ENCODE peak calls at places on chromosomes 2 and 18, in six cellular contexts. Q is endodermal cell, R is SJSA1, E is IMR-90, J is sigmoid colon, I is A549. O is an unnamed sample.
A peak's percentile ranks its signal among the peaks of the same experiment; 100 is the strongest.

GRCh38 chr2:62296833-62297641 is 101.1 kb downstream of the B3GNT2 start:
- DNase-seq in Q (no peak), R (no peak), E (no peak), J (no peak), I (no peak), O (no peak)

GRCh38 chr2:226554726-226555125 is 244.9 kb downstream of the IRS1 start:
- DNase-seq in Q (no peak), R (no peak), E (no peak), J (no peak), I (no peak), O (no peak)

GRCh38 chr18:75041586-75041985 is 167.4 kb downstream of the PTGR3 start:
- DNase-seq in Q (no peak), R (no peak), E (peak; percentile 50), J (no peak), I (peak; percentile 24), O (no peak)

GRCh38 chr2:80102026-80102425 is 202.5 kb downstream of the LRRTM1 start:
- DNase-seq in Q (no peak), R (peak; percentile 61), E (peak; percentile 97), J (no peak), I (no peak), O (no peak)

GRCh38 chr2:121075641-121076500 is 209.1 kb downstream of the TFCP2L1 start:
- DNase-seq in Q (peak; percentile 84), R (no peak), E (no peak), J (peak; percentile 74), I (peak; percentile 37), O (no peak)

GRCh38 chr2:202588647-202589581 is 45.9 kb upstream of the FAM117B start:
- DNase-seq in Q (peak; percentile 91), R (peak; percentile 75), E (peak; percentile 62), J (peak; percentile 86), I (peak; percentile 76), O (peak; percentile 72)

GRCh38 chr2:147810883-147811765 is 33.7 kb upstream of the ACVR2A start:
- DNase-seq in Q (no peak), R (no peak), E (no peak), J (no peak), I (no peak), O (no peak)

GRCh38 chr2:7919510-7919909 is 762.3 kb upstream of the ID2 start:
- DNase-seq in Q (no peak), R (no peak), E (no peak), J (no peak), I (no peak), O (no peak)

GRCh38 chr2:15846626-15847025 is 93.7 kb upstream of the MYCN start:
- DNase-seq in Q (no peak), R (no peak), E (no peak), J (no peak), I (no peak), O (no peak)

GRCh38 chr2:28736034-28736433 is 15.6 kb upstream of the PPP1CB start:
- DNase-seq in Q (no peak), R (no peak), E (no peak), J (peak; percentile 94), I (no peak), O (no peak)

GRCh38 chr2:157087373-157088005 is 170.0 kb upstream of the GALNT5 start:
- DNase-seq in Q (no peak), R (no peak), E (peak; percentile 68), J (no peak), I (no peak), O (peak; percentile 68)

GRCh38 chr2:237118025-237118424 is 32.3 kb downstream of the COPS8 start:
- DNase-seq in Q (no peak), R (no peak), E (peak; percentile 62), J (no peak), I (no peak), O (no peak)

GRCh38 chr2:203721770-203722169 is 15.3 kb downstream of the CD28 start:
- DNase-seq in Q (no peak), R (no peak), E (no peak), J (no peak), I (no peak), O (no peak)

GRCh38 chr18:32777049-32777448 is 4.2 kb upstream of the KLHL14 start:
- DNase-seq in Q (no peak), R (no peak), E (no peak), J (peak; percentile 85), I (no peak), O (no peak)

GRCh38 chr18:31837879-31838278 is 77.2 kb upstream of the SLC25A52 start:
- DNase-seq in Q (no peak), R (no peak), E (no peak), J (no peak), I (no peak), O (no peak)

GRCh38 chr2:237892936-237893595 is 33.6 kb downstream of the RAMP1 start:
- DNase-seq in Q (peak; percentile 29), R (no peak), E (no peak), J (peak; percentile 61), I (no peak), O (no peak)

GRCh38 chr18:47795448-47795843 is 135.0 kb downstream of the SMAD2 start:
- DNase-seq in Q (no peak), R (no peak), E (no peak), J (no peak), I (no peak), O (peak; percentile 25)

GRCh38 chr2:189144700-189145211 is 34.8 kb downstream of the COL5A2 start:
- DNase-seq in Q (no peak), R (no peak), E (peak; percentile 59), J (no peak), I (no peak), O (no peak)

GRCh38 chr2:176110975-176111663 is 4.0 kb downstream of the HOXD11 start:
- DNase-seq in Q (peak; percentile 92), R (no peak), E (peak; percentile 28), J (no peak), I (peak; percentile 76), O (no peak)

GRCh38 chr2:146806295-146807005 is 1038.4 kb upstream of the ACVR2A start:
- DNase-seq in Q (no peak), R (no peak), E (peak; percentile 4), J (no peak), I (no peak), O (no peak)

GRCh38 chr2:233438573-233439147 is 84.4 kb downstream of the DGKD start:
- DNase-seq in Q (no peak), R (no peak), E (no peak), J (peak; percentile 53), I (no peak), O (no peak)

GRCh38 chr2:32496657-32497056 is 131.2 kb upstream of the TTC27 start:
- DNase-seq in Q (no peak), R (no peak), E (no peak), J (no peak), I (no peak), O (no peak)

GRCh38 chr2:164737612-164738081 is 104.0 kb downstream of the COBLL1 start:
- DNase-seq in Q (peak; percentile 87), R (peak; percentile 55), E (peak; percentile 52), J (peak; percentile 79), I (peak; percentile 71), O (peak; percentile 67)

GRCh38 chr2:164840458-164840929 is 1.1 kb downstream of the COBLL1 start:
- DNase-seq in Q (no peak), R (no peak), E (no peak), J (peak; percentile 74), I (no peak), O (peak; percentile 53)

GRCh38 chr2:233422050-233422639 is 67.9 kb downstream of the DGKD start:
- DNase-seq in Q (no peak), R (no peak), E (no peak), J (no peak), I (peak; percentile 97), O (no peak)

GRCh38 chr2:8389373-8390108 is 292.3 kb upstream of the ID2 start:
- DNase-seq in Q (no peak), R (no peak), E (peak; percentile 51), J (no peak), I (no peak), O (no peak)

GRCh38 chr18:45670281-45670962 is 53.6 kb upstream of the SLC14A1 start:
- DNase-seq in Q (peak; percentile 39), R (no peak), E (peak; percentile 85), J (no peak), I (no peak), O (no peak)

DNA sequence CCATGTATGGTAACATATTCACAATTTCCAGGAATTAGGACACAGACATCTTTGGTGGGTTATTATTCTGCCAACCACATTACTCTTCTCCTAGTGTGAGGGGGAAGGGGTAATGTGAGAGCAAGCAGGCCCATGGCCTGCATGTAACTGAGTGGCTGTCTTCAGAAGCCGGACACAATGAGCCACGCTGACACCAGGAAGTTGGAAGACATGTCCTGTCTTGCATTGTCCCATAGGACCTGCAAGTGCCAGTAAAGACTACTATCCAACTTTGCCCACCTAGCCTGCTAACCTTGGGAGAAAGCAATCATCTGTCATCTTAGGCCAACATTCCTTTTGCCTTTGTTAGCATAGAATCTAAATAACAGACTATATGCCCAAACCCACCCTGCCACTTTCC is 86.2 kb upstream of the SH3BP4 start:
- DNase-seq in Q (peak; percentile 25), R (no peak), E (no peak), J (no peak), I (no peak), O (no peak)
- H3K4me1 ChIP-seq in Q (no peaks in the 10 kb centered on the region), R (peaks cover 33% of the 10 kb centered on the region), E (peaks cover 12% of the 10 kb centered on the region), J (no peaks in the 10 kb centered on the region), I (peaks cover 24% of the 10 kb centered on the region), O (peaks cover 4% of the 10 kb centered on the region)

GRCh38 chr2:36481709-36482108 is 116.3 kb downstream of the FEZ2 start:
- DNase-seq in Q (no peak), R (no peak), E (no peak), J (no peak), I (no peak), O (no peak)
- H3K4me1 ChIP-seq in Q (no peaks in the 10 kb centered on the region), R (peaks cover 93% of the 10 kb centered on the region), E (peaks cover 44% of the 10 kb centered on the region), J (no peaks in the 10 kb centered on the region), I (peaks cover 99% of the 10 kb centered on the region), O (peaks cover 10% of the 10 kb centered on the region)

GRCh38 chr2:218005028-218005427 is 2.2 kb upstream of the TNS1 start:
- DNase-seq in Q (no peak), R (no peak), E (no peak), J (no peak), I (no peak), O (no peak)
- H3K4me1 ChIP-seq in Q (no peaks in the 10 kb centered on the region), R (peaks cover 61% of the 10 kb centered on the region), E (peaks cover 42% of the 10 kb centered on the region), J (no peaks in the 10 kb centered on the region), I (peaks cover 68% of the 10 kb centered on the region), O (peaks cover 9% of the 10 kb centered on the region)

GRCh38 chr2:102672124-102672786 is 52.9 kb downstream of the SLC9A2 start:
- DNase-seq in Q (no peak), R (no peak), E (no peak), J (no peak), I (no peak), O (no peak)
- H3K4me1 ChIP-seq in Q (no peaks in the 10 kb centered on the region), R (peaks cover 9% of the 10 kb centered on the region), E (no peaks in the 10 kb centered on the region), J (no peaks in the 10 kb centered on the region), I (no peaks in the 10 kb centered on the region), O (no peaks in the 10 kb centered on the region)

DNA sequence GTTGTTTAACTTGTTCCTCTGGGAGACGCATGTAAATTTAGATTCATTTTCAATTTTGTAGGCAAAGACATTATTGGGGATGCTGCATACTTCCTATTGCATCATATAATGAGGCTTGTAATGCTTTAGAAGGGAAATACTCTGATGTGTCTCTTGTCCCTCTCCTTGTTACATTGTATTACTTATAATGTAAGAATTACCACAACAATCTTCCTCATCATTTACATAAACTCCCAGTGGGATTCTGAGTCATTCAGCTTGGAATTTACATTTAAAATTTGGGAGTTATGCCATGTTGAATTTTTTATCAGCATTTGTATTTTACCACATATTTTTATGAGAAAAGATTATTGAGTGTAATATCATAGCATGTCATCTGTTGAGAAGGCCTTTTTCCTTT is 963.4 kb upstream of the NRXN1 start:
- DNase-seq in Q (no peak), R (no peak), E (peak; percentile 89), J (no peak), I (no peak), O (no peak)
- H3K4me1 ChIP-seq in Q (no peaks in the 10 kb centered on the region), R (no peaks in the 10 kb centered on the region), E (peaks cover 6% of the 10 kb centered on the region), J (no peaks in the 10 kb centered on the region), I (no peaks in the 10 kb centered on the region), O (peaks cover 4% of the 10 kb centered on the region)

O was measured in heart left ventricle.